ENCODE peak calls at places on chromosome 6, in four cellular contexts. E, N, D and W are unnamed samples.
A peak's percentile ranks its signal among the peaks of the same experiment; 100 is the strongest.

GRCh38 chr6:90502866-90503407 is 83.9 kb downstream of the MAP3K7 start:
- DNase-seq in E (peak; percentile 15), N (peak; percentile 59), D (peak; percentile 4), W (no peak)

GRCh38 chr6:83057705-83058321 is 7.8 kb downstream of the UBE3D start:
- DNase-seq in E (peak; percentile 26), N (peak; percentile 80), D (peak; percentile 22), W (peak; percentile 37)

GRCh38 chr6:71181565-71181964 is 107.0 kb upstream of the OGFRL1 start:
- DNase-seq in E (peak; percentile 95), N (peak; percentile 15), D (peak; percentile 13), W (peak; percentile 81)

GRCh38 chr6:79431469-79431868 is 105.8 kb downstream of the LCA5 start:
- DNase-seq in E (no peak), N (peak; percentile 7), D (no peak), W (peak; percentile 62)

GRCh38 chr6:6711832-6712231 is 123.3 kb downstream of the LY86 start:
- DNase-seq in E (no peak), N (no peak), D (no peak), W (no peak)

GRCh38 chr6:2542858-2543218 is 207.9 kb downstream of the MYLK4 start:
- DNase-seq in E (peak; percentile 96), N (peak; percentile 9), D (no peak), W (peak; percentile 94)

GRCh38 chr6:96939019-96939805 is 14.7 kb downstream of the KLHL32 start:
- DNase-seq in E (peak; percentile 67), N (peak; percentile 85), D (peak; percentile 67), W (peak; percentile 67)

GRCh38 chr6:19297880-19298279 is 539.3 kb upstream of the ID4 start:
- DNase-seq in E (peak; percentile 3), N (no peak), D (no peak), W (peak; percentile 81)

GRCh38 chr6:145670306-145670705 is 65.0 kb downstream of the EPM2A start:
- DNase-seq in E (peak; percentile 3), N (no peak), D (no peak), W (no peak)

GRCh38 chr6:114343782-114344144 is 940 bp upstream of the HS3ST5 start:
- DNase-seq in E (no peak), N (no peak), D (no peak), W (no peak)
- TF ChIP-seq EZH2 in E (no peak), N (no peak), D (no peak), W (no peak)

GRCh38 chr6:149451361-149452061 is 33.3 kb downstream of the ZC3H12D start:
- DNase-seq in E (peak; percentile 34), N (no peak), D (no peak), W (no peak)
- TF ChIP-seq EZH2 in E (no peak), N (no peak), D (no peak), W (no peak)

DNA sequence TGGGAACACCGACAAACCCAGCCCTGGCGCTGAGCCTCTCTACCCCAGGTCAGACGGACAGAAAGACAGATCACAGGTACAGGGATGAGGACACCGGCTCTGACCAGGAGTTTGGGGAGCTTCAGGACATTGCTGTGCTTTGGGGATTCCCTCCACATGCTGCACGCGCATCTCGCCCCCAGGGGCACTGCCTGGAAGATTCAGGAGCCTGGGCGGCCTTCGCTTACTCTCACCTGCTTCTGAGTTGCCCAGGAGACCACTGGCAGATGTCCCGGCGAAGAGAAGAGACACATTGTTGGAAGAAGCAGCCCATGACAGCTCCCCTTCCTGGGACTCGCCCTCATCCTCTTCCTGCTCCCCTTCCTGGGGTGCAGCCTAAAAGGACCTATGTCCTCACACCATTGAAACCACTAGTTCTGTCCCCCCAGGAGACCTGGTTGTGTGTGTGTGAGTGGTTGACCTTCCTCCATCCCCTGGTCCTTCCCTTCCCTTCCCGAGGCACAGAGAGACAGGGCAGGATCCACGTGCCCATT is 15.3 kb downstream of the VEGFA start:
- DNase-seq in E (no peak), N (no peak), D (no peak), W (no peak)
- TF ChIP-seq EZH2 in E (no peak), N (no peak), D (no peak), W (no peak)

GRCh38 chr6:10413850-10414765 is 766 bp downstream of the TFAP2A start:
- DNase-seq in E (no peak), N (peak; percentile 76), D (no peak), W (peak; percentile 71)

GRCh38 chr6:10416516-10416862 is 1.6 kb upstream of the TFAP2A start:
- DNase-seq in E (no peak), N (no peak), D (no peak), W (no peak)

GRCh38 chr6:10414766-10415592 is at the start of gene TFAP2A:
- DNase-seq in E (peak; percentile 29), N (peak; percentile 86), D (no peak), W (peak; percentile 96)

GRCh38 chr6:10416863-10417641 is 2.2 kb upstream of the TFAP2A start:
- DNase-seq in E (no peak), N (no peak), D (no peak), W (peak; percentile 61)

DNA sequence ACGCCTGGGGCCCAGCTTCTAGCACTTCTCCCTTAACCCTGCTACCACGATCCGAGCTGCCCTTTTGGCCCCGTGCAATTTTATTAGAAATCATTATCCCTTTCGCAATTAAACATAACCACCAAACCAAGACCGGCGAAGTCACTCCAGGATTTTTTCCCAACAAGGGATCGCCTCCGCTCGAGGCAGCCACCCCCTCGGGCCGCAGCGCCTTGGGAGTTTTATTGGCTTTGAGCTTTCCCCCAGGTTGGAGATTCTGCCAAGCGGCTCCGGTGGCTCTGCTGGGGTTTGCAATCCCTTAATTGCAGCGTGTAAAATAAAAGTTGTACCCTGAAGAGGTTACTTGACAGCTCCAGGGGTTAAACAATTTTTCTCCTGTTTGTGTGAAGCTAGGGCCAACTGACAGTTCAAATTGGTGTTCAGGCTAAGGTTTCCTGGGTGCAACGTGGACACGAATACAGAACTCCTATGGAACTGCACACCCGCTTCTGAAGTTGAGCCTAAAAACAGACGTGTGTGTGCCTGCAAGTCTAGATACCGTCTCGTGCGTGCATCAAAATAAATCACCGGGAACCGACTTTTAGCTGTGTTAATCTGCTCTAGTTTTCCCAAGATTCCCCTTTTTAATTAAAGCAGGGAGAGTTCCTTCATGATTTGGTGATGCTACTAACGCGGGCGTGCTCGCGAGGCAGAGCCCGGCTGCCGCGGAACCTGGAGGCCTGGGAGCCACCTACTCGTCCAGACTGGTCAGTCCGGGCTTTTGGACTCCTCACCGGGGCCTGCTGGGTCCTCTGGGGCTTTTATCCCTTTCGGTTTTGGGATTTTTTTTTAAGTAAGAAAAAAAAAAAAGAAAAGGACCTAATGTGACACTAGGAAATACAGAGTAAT is 963 bp upstream of the TFAP2A start:
- DNase-seq in E (no peak), N (no peak), D (no peak), W (peak; percentile 47)
- TF ChIP-seq EZH2 in E (no peak), N (no peak), D (no peak), W (no peak)

GRCh38 chr6:135180458-135181332 is at the start of gene MYB:
- DNase-seq in E (peak; percentile 45), N (peak; percentile 82), D (no peak), W (peak; percentile 57)
- TF ChIP-seq EZH2 in E (no peak), N (no peak), D (no peak), W (no peak)